ENCODE peak calls at places on chromosomes 11 and 22, in six cellular contexts. E is IMR-90; O is tibial artery; I is CD8-positive, alpha-beta memory T cell; Y is GM23248; T is HAP-1. N is an unnamed sample. For H3K9me3 and H3K4me1, the result is how much of the 10 kb centered on the place peaks cover.

GRCh38 chr22:23231471-23232093 is 51.3 kb downstream of the BCR start:
- DNase-seq in E (no peak), O (no peak), I (no peak), Y (peak), T (no peak), N (no peak)

GRCh38 chr22:22745225-22746060 is 101.0 kb downstream of the GGTLC2 start:
- DNase-seq in E (peak), O (no peak), I (no peak), Y (peak), T (peak), N (peak)

GRCh38 chr22:27892064-27892463 is 27.0 kb downstream of the PITPNB start:
- DNase-seq in E (no peak), O (no peak), I (no peak), Y (no peak), T (no peak), N (no peak)

GRCh38 chr22:44846726-44847275 is 94.4 kb downstream of the ARHGAP8 start:
- DNase-seq in E (no peak), O (no peak), I (no peak), Y (no peak), T (no peak), N (no peak)

GRCh38 chr11:123219066-123219697 is 24.1 kb upstream of the CLMP start:
- DNase-seq in E (peak), O (no peak), I (no peak), Y (peak), T (no peak), N (no peak)

GRCh38 chr11:112659185-112659584 is 302.0 kb upstream of the NCAM1 start:
- DNase-seq in E (no peak), O (no peak), I (no peak), Y (no peak), T (no peak), N (no peak)

GRCh38 chr11:128324531-128325141 is 262.7 kb downstream of the ETS1 start:
- DNase-seq in E (no peak), O (no peak), I (peak), Y (no peak), T (no peak), N (peak)

GRCh38 chr22:50192056-50192824 is 6.5 kb downstream of the TRABD start:
- DNase-seq in E (peak), O (no peak), I (no peak), Y (peak), T (no peak), N (no peak)

GRCh38 chr11:75625970-75626691 is 42.7 kb downstream of the MAP6 start:
- DNase-seq in E (peak), O (no peak), I (no peak), Y (peak), T (no peak), N (no peak)

GRCh38 chr22:49554296-49554625 is 273.4 kb downstream of the BRD1 start:
- DNase-seq in E (no peak), O (peak), I (no peak), Y (no peak), T (no peak), N (no peak)

GRCh38 chr11:127624455-127624854 is 623.9 kb upstream of the KIRREL3 start:
- DNase-seq in E (peak), O (no peak), I (no peak), Y (peak), T (no peak), N (no peak)

GRCh38 chr11:7275133-7275532 is 23.4 kb downstream of the SYT9 start:
- DNase-seq in E (no peak), O (no peak), I (no peak), Y (no peak), T (no peak), N (no peak)

GRCh38 chr11:1338201-1339065 is 29.0 kb upstream of the TOLLIP start:
- DNase-seq in E (no peak), O (no peak), I (peak), Y (no peak), T (no peak), N (peak)

GRCh38 chr11:31808268-31808667 is 2.9 kb downstream of the PAX6 start:
- DNase-seq in E (no peak), O (no peak), I (no peak), Y (no peak), T (no peak), N (no peak)

GRCh38 chr11:13669544-13670488 is 1.3 kb downstream of the FAR1 start:
- DNase-seq in E (no peak), O (no peak), I (no peak), Y (peak), T (no peak), N (peak)

GRCh38 chr22:37484115-37485005 is 1.8 kb downstream of the MFNG start:
- DNase-seq in E (no peak), O (peak), I (peak), Y (no peak), T (peak), N (peak)

GRCh38 chr22:41193829-41194228 is 11.3 kb upstream of the L3MBTL2 start:
- DNase-seq in E (no peak), O (no peak), I (no peak), Y (no peak), T (no peak), N (no peak)

GRCh38 chr11:126567419-126567818 is 211.9 kb downstream of the ST3GAL4 start:
- DNase-seq in E (no peak), O (no peak), I (no peak), Y (no peak), T (no peak), N (no peak)

GRCh38 chr11:69637956-69638871 is 2.7 kb upstream of the CCND1 start:
- DNase-seq in E (peak), O (peak), I (no peak), Y (peak), T (peak), N (no peak)

GRCh38 chr11:86041975-86042378 is 26.9 kb downstream of the PICALM start:
- DNase-seq in E (peak), O (peak), I (peak), Y (peak), T (peak), N (peak)

GRCh38 chr11:111665779-111666178 is 63.5 kb downstream of the SIK2 start:
- DNase-seq in E (peak), O (no peak), I (no peak), Y (peak), T (peak), N (no peak)

GRCh38 chr22:40116496-40117200 is 61.1 kb upstream of the TNRC6B start:
- DNase-seq in E (no peak), O (no peak), I (peak), Y (no peak), T (no peak), N (peak)

GRCh38 chr11:64643258-64643881 is 52.4 kb downstream of the SLC22A12 start:
- DNase-seq in E (no peak), O (no peak), I (no peak), Y (peak), T (peak), N (no peak)

GRCh38 chr11:723120-723883 is 17.3 kb downstream of the EPS8L2 start:
- DNase-seq in E (peak), O (no peak), I (peak), Y (peak), T (peak), N (peak)

GRCh38 chr11:93187290-93187689 is 10.5 kb downstream of the SLC36A4 start:
- DNase-seq in E (no peak), O (no peak), I (no peak), Y (no peak), T (no peak), N (no peak)

GRCh38 chr22:39396156-39396796 is 3.3 kb upstream of the TAB1 start:
- DNase-seq in E (peak), O (no peak), I (no peak), Y (no peak), T (no peak), N (no peak)

GRCh38 chr22:32644252-32645100 is 157.0 kb upstream of the TIMP3 start:
- DNase-seq in E (peak), O (peak), I (peak), Y (peak), T (no peak), N (peak)

GRCh38 chr11:65788801-65789200 is 1.9 kb downstream of the OVOL1 start:
- DNase-seq in E (no peak), O (no peak), I (no peak), Y (no peak), T (no peak), N (no peak)

GRCh38 chr22:38638734-38639133 is 17.5 kb downstream of the FAM227A start:
- DNase-seq in E (peak), O (no peak), I (no peak), Y (no peak), T (no peak), N (no peak)

GRCh38 chr22:19175602-19176174 is 2.8 kb downstream of the SLC25A1 start:
- DNase-seq in E (no peak), O (no peak), I (no peak), Y (no peak), T (no peak), N (no peak)

GRCh38 chr11:60498853-60499252 is 6.3 kb downstream of the MS4A12 start:
- DNase-seq in E (no peak), O (peak), I (no peak), Y (peak), T (no peak), N (no peak)

GRCh38 chr11:96755209-96755608 is 365.4 kb downstream of the JRKL start:
- DNase-seq in E (no peak), O (no peak), I (no peak), Y (no peak), T (no peak), N (no peak)

GRCh38 chr22:37267128-37267587 is 15.2 kb upstream of the CYTH4 start:
- DNase-seq in E (no peak), O (no peak), I (peak), Y (peak), T (peak), N (peak)

GRCh38 chr11:79007811-79008294 is 433.0 kb downstream of the TENM4 start:
- DNase-seq in E (no peak), O (no peak), I (no peak), Y (no peak), T (no peak), N (no peak)

GRCh38 chr11:762421-763072 is 14.7 kb downstream of the GATD1 start:
- DNase-seq in E (peak), O (no peak), I (no peak), Y (peak), T (peak), N (peak)

GRCh38 chr11:122189259-122189658 is 73.2 kb upstream of the BLID start:
- DNase-seq in E (peak), O (no peak), I (no peak), Y (peak), T (no peak), N (no peak)

GRCh38 chr22:42062506-42063190 is 8.0 kb downstream of the NAGA start:
- DNase-seq in E (no peak), O (no peak), I (no peak), Y (no peak), T (no peak), N (no peak)

GRCh38 chr11:101003468-101003867 is 126.1 kb downstream of the PGR start:
- DNase-seq in E (no peak), O (no peak), I (no peak), Y (no peak), T (peak), N (no peak)

DNA sequence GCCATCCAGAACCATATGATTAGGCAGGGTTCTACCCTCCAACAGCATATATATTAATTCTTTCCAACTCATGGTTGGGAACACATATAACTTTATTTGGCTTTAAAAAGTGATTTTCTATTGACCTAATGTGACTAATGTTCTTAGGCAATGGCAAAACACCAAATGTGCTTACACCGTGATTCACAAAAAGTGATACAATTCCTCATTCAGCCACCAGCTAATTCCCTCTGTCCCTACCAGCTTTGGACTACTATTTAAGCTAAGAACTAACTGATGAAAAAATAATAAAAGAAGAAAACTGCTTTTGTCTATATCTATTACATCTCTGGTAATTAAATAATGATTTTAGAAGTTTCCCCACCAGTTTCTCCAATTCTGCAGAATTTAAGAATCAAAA is 4.7 kb downstream of the CTSC start:
- DNase-seq in E (no peak), O (no peak), I (no peak), Y (peak), T (no peak), N (no peak)
- H3K4me3 ChIP-seq in E (no peak), O (no peak), I (no peak), Y (no peak), T (no peak), N (no peak)

DNA sequence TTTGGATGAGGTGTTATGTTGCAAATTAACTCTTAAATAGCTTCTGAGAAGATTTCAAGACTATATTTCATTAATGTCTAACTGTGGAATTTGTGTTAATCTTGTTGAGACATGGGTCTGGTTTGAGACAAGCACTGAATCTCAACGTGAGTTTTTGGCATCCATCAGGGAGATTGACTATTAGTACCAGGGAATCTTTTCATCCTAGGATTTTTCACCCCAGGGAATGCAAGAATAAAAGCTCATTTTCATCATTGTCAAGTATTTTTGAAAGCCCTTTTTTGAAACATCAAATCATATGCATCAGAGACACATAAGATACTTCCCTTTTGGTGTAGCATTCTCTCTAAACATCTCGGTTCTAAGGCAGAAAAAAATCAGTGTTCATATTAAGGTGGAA is 19.5 kb downstream of the OR5T2 start:
- DNase-seq in E (no peak), O (no peak), I (no peak), Y (no peak), T (no peak), N (no peak)
- H3K9me3 ChIP-seq in E (under half), O (under half), I (under half), Y (under half), T (under half), N (under half)

DNA sequence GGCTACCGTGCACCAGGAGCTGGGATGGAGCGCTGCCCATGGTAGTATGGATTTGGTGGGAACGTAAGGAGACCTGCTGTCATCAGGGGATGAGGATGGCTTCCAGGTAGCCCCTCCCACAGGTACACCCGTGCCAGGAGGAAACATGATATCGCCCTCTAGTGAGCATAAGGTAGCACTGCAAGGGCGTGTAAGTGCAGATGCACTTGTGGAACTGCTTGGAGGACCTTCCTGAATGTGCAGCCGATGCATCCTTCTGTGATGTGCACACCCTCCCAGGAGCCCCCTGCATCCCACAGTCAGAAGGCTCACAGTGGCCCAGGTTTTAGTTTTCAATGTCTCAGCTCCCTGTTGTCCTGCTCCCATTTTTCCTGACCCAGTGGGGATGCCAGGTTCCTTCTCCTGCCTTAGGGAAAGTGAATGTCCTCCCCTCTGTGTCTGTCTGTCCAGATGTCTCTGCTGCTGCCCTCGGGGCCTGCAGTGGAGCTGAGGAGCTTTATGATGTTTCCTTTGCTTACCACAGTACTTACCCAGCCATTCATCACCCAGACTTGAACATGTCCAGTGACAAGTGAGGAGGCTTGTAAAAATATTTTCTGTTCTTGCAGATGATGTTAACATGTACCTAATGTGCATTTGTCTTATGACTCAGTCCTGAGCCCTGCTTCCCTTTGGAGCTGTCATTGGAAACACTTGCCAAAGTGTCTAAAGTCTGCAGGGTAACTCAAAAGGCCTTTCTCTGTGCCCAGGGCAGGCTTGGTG is 49.2 kb downstream of the DBX1 start:
- DNase-seq in E (peak), O (no peak), I (peak), Y (peak), T (peak), N (peak)
- H3K4me1 ChIP-seq in E (under half), O (under half), I (under half), Y (under half), T (under half), N (under half)

GRCh38 chr11:14974723-14975587 is 2.8 kb upstream of the CALCA start:
- DNase-seq in E (peak), O (no peak), I (peak), Y (peak), T (peak), N (peak)
- H3K4me3 ChIP-seq in E (no peak), O (peak), I (peak), Y (no peak), T (no peak), N (peak)

N was measured in naive thymus-derived CD4-positive, alpha-beta T cell.